ENCODE peak calls at places on chromosomes 2 and 18, in four cellular contexts. Q, C, O and B are unnamed samples.

GRCh38 chr2:650343-651310 is 26.6 kb downstream of the TMEM18 start:
- DNase-seq in Q (no peak), C (no peak), O (no peak), B (no peak)

GRCh38 chr2:164717000-164717597 is 95.8 kb upstream of the GRB14 start:
- DNase-seq in Q (peak; percentile 11), C (peak; percentile 35), O (no peak), B (peak; percentile 46)

GRCh38 chr18:78561757-78562445 is 417.7 kb upstream of the SALL3 start:
- DNase-seq in Q (no peak), C (no peak), O (no peak), B (no peak)

GRCh38 chr2:161136696-161137324 is 23.4 kb upstream of the TANK start:
- DNase-seq in Q (no peak), C (peak; percentile 69), O (peak; percentile 87), B (peak; percentile 90)

GRCh38 chr2:96116424-96116878 is at the start of gene ADRA2B:
- DNase-seq in Q (peak; percentile 80), C (no peak), O (no peak), B (peak; percentile 19)

GRCh38 chr2:167803449-167803988 is 443.9 kb downstream of the STK39 start:
- DNase-seq in Q (no peak), C (no peak), O (no peak), B (no peak)

GRCh38 chr2:172556284-172557033 is 569 bp downstream of the PDK1 start:
- DNase-seq in Q (peak; percentile 76), C (peak; percentile 62), O (peak; percentile 25), B (peak; percentile 79)

GRCh38 chr2:229257980-229258379 is 13.1 kb downstream of the PID1 start:
- DNase-seq in Q (no peak), C (no peak), O (no peak), B (no peak)

GRCh38 chr18:79928563-79928960 is 22.9 kb downstream of the SLC66A2 start:
- DNase-seq in Q (no peak), C (no peak), O (no peak), B (no peak)

GRCh38 chr2:172101707-172102158 is 967 bp downstream of the DLX2 start:
- DNase-seq in Q (no peak), C (no peak), O (no peak), B (no peak)

GRCh38 chr2:135685361-135685760 is 56.3 kb upstream of the UBXN4 start:
- DNase-seq in Q (no peak), C (peak; percentile 64), O (no peak), B (peak; percentile 30)

GRCh38 chr2:2573658-2574293 is 242.7 kb upstream of the MYT1L start:
- DNase-seq in Q (no peak), C (no peak), O (peak; percentile 13), B (no peak)

GRCh38 chr2:188065386-188065785 is 226.3 kb upstream of the GULP1 start:
- DNase-seq in Q (no peak), C (no peak), O (no peak), B (no peak)

GRCh38 chr2:236882931-236883330 is 202.8 kb upstream of the COPS8 start:
- DNase-seq in Q (no peak), C (no peak), O (no peak), B (no peak)

GRCh38 chr2:61632276-61633169 is 94.4 kb upstream of the XPO1 start:
- DNase-seq in Q (no peak), C (no peak), O (no peak), B (peak; percentile 18)

GRCh38 chr18:33833847-33834246 is 255.8 kb downstream of the ASXL3 start:
- DNase-seq in Q (no peak), C (no peak), O (no peak), B (no peak)

GRCh38 chr2:175414872-175415487 is 233.5 kb upstream of the ATP5MC3 start:
- DNase-seq in Q (peak; percentile 54), C (peak; percentile 54), O (no peak), B (peak; percentile 57)

GRCh38 chr2:67565761-67566160 is 168.6 kb downstream of the ETAA1 start:
- DNase-seq in Q (no peak), C (peak; percentile 95), O (no peak), B (peak; percentile 74)

GRCh38 chr2:94996401-94997100 is 29.0 kb upstream of the MAL start:
- DNase-seq in Q (no peak), C (no peak), O (no peak), B (no peak)

GRCh38 chr2:78832481-78832880 is 193.0 kb upstream of the REG3G start:
- DNase-seq in Q (no peak), C (no peak), O (no peak), B (no peak)

GRCh38 chr2:160532388-160532787 is 38.8 kb upstream of the RBMS1 start:
- DNase-seq in Q (no peak), C (no peak), O (no peak), B (no peak)

GRCh38 chr2:60119778-60120177 is 433.7 kb downstream of the BCL11A start:
- DNase-seq in Q (no peak), C (no peak), O (no peak), B (no peak)

GRCh38 chr18:56511996-56512395 is 126.4 kb downstream of the TXNL1 start:
- DNase-seq in Q (no peak), C (no peak), O (peak; percentile 20), B (no peak)

GRCh38 chr2:8089596-8089995 is 592.3 kb upstream of the ID2 start:
- DNase-seq in Q (no peak), C (peak; percentile 90), O (no peak), B (no peak)

GRCh38 chr2:46674451-46674850 is 195.1 kb downstream of the TMEM247 start:
- DNase-seq in Q (no peak), C (peak; percentile 53), O (no peak), B (no peak)

GRCh38 chr2:178886006-178886405 is 78.8 kb upstream of the TTN start:
- DNase-seq in Q (no peak), C (no peak), O (no peak), B (no peak)

GRCh38 chr18:9039441-9039950 is 63.0 kb upstream of the NDUFV2 start:
- DNase-seq in Q (no peak), C (no peak), O (no peak), B (no peak)

GRCh38 chr2:223731503-223731902 is 105.9 kb downstream of the AP1S3 start:
- DNase-seq in Q (no peak), C (no peak), O (no peak), B (no peak)

GRCh38 chr2:102337012-102337411 is 18.6 kb upstream of the IL18R1 start:
- DNase-seq in Q (no peak), C (no peak), O (no peak), B (peak; percentile 80)

GRCh38 chr2:27118525-27119329 is at the start of gene CGREF1:
- DNase-seq in Q (no peak), C (no peak), O (no peak), B (peak; percentile 22)

GRCh38 chr2:151518802-151519201 is 109.1 kb downstream of the RIF1 start:
- DNase-seq in Q (no peak), C (peak; percentile 10), O (no peak), B (peak; percentile 32)

GRCh38 chr2:217417536-217417935 is 557.7 kb upstream of the TNP1 start:
- DNase-seq in Q (no peak), C (no peak), O (no peak), B (no peak)

GRCh38 chr18:6039055-6039454 is 143.7 kb upstream of the TMEM200C start:
- DNase-seq in Q (no peak), C (peak; percentile 60), O (no peak), B (no peak)

GRCh38 chr18:79575891-79576685 is 103.5 kb upstream of the CTDP1 start:
- DNase-seq in Q (no peak), C (peak; percentile 84), O (no peak), B (no peak)

GRCh38 chr2:112821682-112822081 is 14.9 kb downstream of the IL1B start:
- DNase-seq in Q (no peak), C (no peak), O (no peak), B (no peak)

DNA sequence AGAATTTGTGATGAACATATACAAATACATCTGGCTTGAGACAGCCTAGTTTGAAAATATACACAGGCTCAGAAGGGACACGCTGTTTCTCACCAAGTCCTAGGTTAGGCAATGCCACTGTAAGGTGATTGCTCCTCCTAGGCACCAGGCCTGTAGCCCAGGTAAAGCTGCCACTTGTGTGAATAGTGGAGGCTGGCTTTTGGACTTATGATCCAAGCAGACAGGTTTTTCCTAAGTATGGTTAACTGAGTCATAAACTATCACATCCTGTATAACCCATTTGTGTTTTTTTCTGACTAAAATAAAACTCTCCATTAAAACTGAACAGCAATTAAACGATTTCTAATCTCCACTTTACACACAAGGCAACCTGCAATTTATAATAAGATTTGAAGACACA is 81.0 kb downstream of the SEMA4F start:
- DNase-seq in Q (no peak), C (peak; percentile 31), O (no peak), B (peak; percentile 46)
- TF ChIP-seq FOS in Q (no peak), C (no peak), O (no peak), B (peak; percentile 46)

DNA sequence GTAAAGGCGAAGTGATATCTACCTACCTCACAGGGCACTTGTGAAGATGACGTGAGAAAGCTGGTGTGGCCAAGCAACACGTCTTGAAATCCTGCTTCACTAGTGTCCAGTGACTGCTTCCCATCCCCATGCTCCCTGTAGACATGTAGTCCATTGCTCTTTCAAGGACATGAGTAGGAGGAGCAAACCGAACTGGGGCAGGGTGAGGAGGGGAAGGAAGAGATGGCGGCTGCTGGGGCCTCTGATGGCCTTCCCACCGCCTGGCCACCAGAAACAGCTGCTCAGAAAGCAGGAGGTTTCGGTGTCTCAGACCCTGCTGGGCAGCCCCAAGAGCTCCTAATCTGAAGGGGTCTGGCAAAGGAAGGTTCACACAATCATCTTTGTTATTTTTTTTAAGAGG is 14.8 kb downstream of the CPLX4 start:
- DNase-seq in Q (no peak), C (no peak), O (no peak), B (no peak)
- H3K36me3 ChIP-seq in Q (no peaks in the 10 kb centered on the region), C (no peaks in the 10 kb centered on the region), O (no peaks in the 10 kb centered on the region), B (no peaks in the 10 kb centered on the region)

GRCh38 chr18:74806700-74807416 is 209.2 kb downstream of the ZNF407 start:
- DNase-seq in Q (no peak), C (peak; percentile 94), O (peak; percentile 73), B (peak; percentile 66)
- H3K9ac ChIP-seq in Q (no peak overlapping the region), C (no peak overlapping the region), O (peak overlapping the region; percentile 11), B (no peak overlapping the region)

GRCh38 chr2:233480490-233481202 is 85.9 kb downstream of the USP40 start:
- DNase-seq in Q (no peak), C (no peak), O (no peak), B (peak; percentile 13)
- TF ChIP-seq FOS in Q (no peak), C (no peak), O (no peak), B (no peak)

GRCh38 chr18:46156124-46156745 is 52.0 kb downstream of the HAUS1 start:
- DNase-seq in Q (no peak), C (no peak), O (no peak), B (no peak)
- H3K36me3 ChIP-seq in Q (no peaks in the 10 kb centered on the region), C (no peaks in the 10 kb centered on the region), O (no peaks in the 10 kb centered on the region), B (no peaks in the 10 kb centered on the region)